ENCODE peak calls at places on chromosome 17, in six cellular contexts. Z, C, Y, D, T and G are unnamed samples.
A peak's percentile ranks its signal among the peaks of the same experiment; 100 is the strongest.

GRCh38 chr17:160336-160735 is 21.1 kb downstream of the DOC2B start:
- DNase-seq in Z (no peak), C (no peak), Y (no peak), D (no peak), T (no peak), G (no peak)

GRCh38 chr17:57309479-57309878 is 53.2 kb downstream of the MSI2 start:
- DNase-seq in Z (no peak), C (no peak), Y (no peak), D (no peak), T (no peak), G (no peak)

GRCh38 chr17:40901981-40902862 is 17.2 kb upstream of the KRT20 start:
- DNase-seq in Z (no peak), C (peak; percentile 37), Y (no peak), D (peak; percentile 96), T (no peak), G (peak; percentile 91)

GRCh38 chr17:81563861-81564586 is 11.9 kb upstream of the FAAP100 start:
- DNase-seq in Z (no peak), C (peak; percentile 87), Y (peak; percentile 89), D (no peak), T (no peak), G (no peak)

GRCh38 chr17:82892869-82893565 is 53.2 kb upstream of the ZNF750 start:
- DNase-seq in Z (no peak), C (peak; percentile 45), Y (no peak), D (no peak), T (no peak), G (no peak)

GRCh38 chr17:55496094-55496881 is 15.0 kb downstream of the SMIM36 start:
- DNase-seq in Z (no peak), C (peak; percentile 84), Y (peak; percentile 79), D (peak; percentile 67), T (no peak), G (no peak)

GRCh38 chr17:56292010-56292409 is 138.7 kb downstream of the ANKFN1 start:
- DNase-seq in Z (no peak), C (peak; percentile 56), Y (peak; percentile 46), D (no peak), T (no peak), G (no peak)

GRCh38 chr17:40499551-40500189 is 1.8 kb downstream of the TNS4 start:
- DNase-seq in Z (peak; percentile 76), C (peak; percentile 81), Y (peak; percentile 68), D (peak; percentile 85), T (peak; percentile 74), G (peak; percentile 100)

GRCh38 chr17:55794681-55795080 is 43.8 kb downstream of the PCTP start:
- DNase-seq in Z (no peak), C (no peak), Y (no peak), D (no peak), T (no peak), G (peak; percentile 8)

GRCh38 chr17:45261577-45262515 is at the start of gene SPATA32:
- DNase-seq in Z (no peak), C (peak; percentile 31), Y (no peak), D (no peak), T (peak; percentile 37), G (no peak)

GRCh38 chr17:27808629-27809028 is 8.3 kb upstream of the NOS2 start:
- DNase-seq in Z (no peak), C (no peak), Y (no peak), D (no peak), T (no peak), G (no peak)

GRCh38 chr17:49817993-49818392 is 29.5 kb downstream of the KAT7 start:
- DNase-seq in Z (no peak), C (no peak), Y (no peak), D (no peak), T (no peak), G (no peak)

GRCh38 chr17:50055426-50056216 is at the start of gene ITGA3:
- DNase-seq in Z (no peak), C (peak; percentile 86), Y (peak; percentile 87), D (peak; percentile 93), T (peak; percentile 52), G (peak; percentile 98)

GRCh38 chr17:52606590-52606989 is 448.1 kb upstream of the CA10 start:
- DNase-seq in Z (no peak), C (no peak), Y (no peak), D (no peak), T (no peak), G (no peak)

GRCh38 chr17:81445642-81446500 is 50.6 kb downstream of the BAHCC1 start:
- DNase-seq in Z (no peak), C (peak; percentile 12), Y (no peak), D (no peak), T (no peak), G (no peak)

GRCh38 chr17:49315974-49316570 is 46.0 kb downstream of the ZNF652 start:
- DNase-seq in Z (no peak), C (no peak), Y (peak; percentile 47), D (no peak), T (no peak), G (no peak)

GRCh38 chr17:80008383-80008840 is 27.3 kb downstream of the TBC1D16 start:
- DNase-seq in Z (peak; percentile 63), C (peak; percentile 58), Y (peak; percentile 65), D (peak; percentile 91), T (peak; percentile 87), G (peak; percentile 91)
- TF ChIP-seq CTCF in Z (peak; percentile 97), C (peak; percentile 88), Y (peak; percentile 96), D (peak; percentile 89), T (peak; percentile 97), G (peak; percentile 96)

GRCh38 chr17:3691539-3692166 is 4.3 kb downstream of the P2RX5 start:
- DNase-seq in Z (no peak), C (no peak), Y (no peak), D (no peak), T (no peak), G (no peak)
- TF ChIP-seq CTCF in Z (no peak), C (no peak), Y (peak; percentile 10), D (no peak), T (no peak), G (no peak)

DNA sequence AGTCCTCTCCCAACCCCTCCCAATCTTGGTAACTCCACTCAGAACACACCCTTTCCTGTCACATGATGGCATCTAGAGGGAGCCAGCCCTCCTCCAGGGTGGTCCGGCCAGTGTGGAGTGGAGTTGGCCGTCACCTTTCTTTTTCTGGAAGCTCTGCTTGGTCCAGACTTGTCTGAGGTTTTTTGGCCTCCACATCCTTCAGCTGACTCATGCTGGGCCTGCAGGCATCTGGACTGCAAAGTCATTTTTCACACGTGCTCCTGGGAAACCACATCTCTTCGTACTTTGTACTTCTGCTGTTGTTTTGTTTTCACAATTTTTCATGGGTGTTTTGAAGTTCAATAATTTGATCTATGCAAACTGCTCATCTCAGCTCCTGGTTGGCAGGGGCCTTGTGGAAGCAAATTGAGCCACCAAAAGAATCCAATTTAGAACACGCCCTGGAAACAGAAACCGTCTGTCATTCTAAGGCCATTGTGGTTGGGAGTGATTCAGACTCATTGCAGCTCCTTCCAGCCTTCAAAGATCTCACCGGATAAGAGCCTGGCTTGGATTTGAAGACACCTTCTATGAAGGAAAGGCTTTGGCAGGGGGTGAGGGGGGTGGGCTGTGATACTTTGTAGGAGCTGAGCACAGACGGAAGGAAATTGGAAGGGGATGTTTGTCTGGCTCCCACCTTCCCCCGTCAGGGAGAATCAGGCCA is 42.4 kb upstream of the NF1 start:
- DNase-seq in Z (no peak), C (peak; percentile 97), Y (peak; percentile 97), D (no peak), T (no peak), G (peak; percentile 32)
- TF ChIP-seq CTCF in Z (no peak), C (no peak), Y (no peak), D (no peak), T (no peak), G (no peak)

GRCh38 chr17:36534881-36535668 is at the start of gene PIGW:
- DNase-seq in Z (peak; percentile 63), C (peak; percentile 87), Y (peak; percentile 88), D (peak; percentile 91), T (peak; percentile 89), G (peak; percentile 100)
- TF ChIP-seq CTCF in Z (no peak), C (no peak), Y (no peak), D (no peak), T (no peak), G (peak; percentile 62)

GRCh38 chr17:18139949-18140348 is 31.4 kb downstream of the MYO15A start:
- DNase-seq in Z (no peak), C (peak; percentile 20), Y (peak; percentile 33), D (peak; percentile 41), T (no peak), G (no peak)
- TF ChIP-seq CTCF in Z (no peak), C (peak; percentile 19), Y (peak; percentile 41), D (peak; percentile 26), T (no peak), G (no peak)

GRCh38 chr17:74748529-74749261 is at the start of gene NHERF1:
- DNase-seq in Z (peak; percentile 91), C (peak; percentile 84), Y (peak; percentile 83), D (peak; percentile 59), T (peak; percentile 97), G (peak; percentile 98)
- TF ChIP-seq CTCF in Z (no peak), C (no peak), Y (no peak), D (no peak), T (peak; percentile 20), G (no peak)

GRCh38 chr17:68094481-68095078 is 59.0 kb downstream of the KPNA2 start:
- DNase-seq in Z (no peak), C (no peak), Y (no peak), D (no peak), T (no peak), G (no peak)
- TF ChIP-seq CTCF in Z (no peak), C (no peak), Y (no peak), D (no peak), T (no peak), G (no peak)